ENCODE peak calls at places on chromosome 18, in eight cellular contexts. One of them, this sample, is unnamed.

GRCh38 chr18:10213526-10213925 is 240.9 kb upstream of the APCDD1 start:
- DNase-seq in GM04503: no peak
- DNase-seq in mammary epithelial cell: peak; percentile 41
- DNase-seq in aorta: no peak
- DNase-seq in hippocampal formation: peak; percentile 43
- DNase-seq in tibial artery: no peak
- DNase-seq in RKO: no peak
- DNase-seq in HEK293T: no peak
- DNase-seq in this sample: peak; percentile 21

GRCh38 chr18:75497576-75497975 is 70.1 kb upstream of the SMIM21 start:
- DNase-seq in GM04503: no peak
- DNase-seq in mammary epithelial cell: no peak
- DNase-seq in aorta: no peak
- DNase-seq in hippocampal formation: no peak
- DNase-seq in tibial artery: no peak
- DNase-seq in RKO: no peak
- DNase-seq in HEK293T: no peak
- DNase-seq in this sample: no peak

GRCh38 chr18:49645196-49645595 is 83.3 kb downstream of the LIPG start:
- DNase-seq in GM04503: no peak
- DNase-seq in mammary epithelial cell: no peak
- DNase-seq in aorta: no peak
- DNase-seq in hippocampal formation: no peak
- DNase-seq in tibial artery: no peak
- DNase-seq in RKO: no peak
- DNase-seq in HEK293T: no peak
- DNase-seq in this sample: no peak

GRCh38 chr18:3014501-3015202 is 1.7 kb upstream of the LPIN2 start:
- DNase-seq in GM04503: no peak
- DNase-seq in mammary epithelial cell: no peak
- DNase-seq in aorta: no peak
- DNase-seq in hippocampal formation: no peak
- DNase-seq in tibial artery: no peak
- DNase-seq in RKO: no peak
- DNase-seq in HEK293T: no peak
- DNase-seq in this sample: no peak

GRCh38 chr18:45049548-45050307 is 369.0 kb downstream of the SETBP1 start:
- DNase-seq in GM04503: no peak
- DNase-seq in mammary epithelial cell: no peak
- DNase-seq in aorta: no peak
- DNase-seq in hippocampal formation: no peak
- DNase-seq in tibial artery: no peak
- DNase-seq in RKO: no peak
- DNase-seq in HEK293T: no peak
- DNase-seq in this sample: peak; percentile 15

GRCh38 chr18:71643822-71644221 is 900.3 kb downstream of the CBLN2 start:
- DNase-seq in GM04503: no peak
- DNase-seq in mammary epithelial cell: no peak
- DNase-seq in aorta: no peak
- DNase-seq in hippocampal formation: no peak
- DNase-seq in tibial artery: no peak
- DNase-seq in RKO: no peak
- DNase-seq in HEK293T: no peak
- DNase-seq in this sample: no peak

GRCh38 chr18:12879840-12880531 is 4.1 kb downstream of the PTPN2 start:
- DNase-seq in GM04503: no peak
- DNase-seq in mammary epithelial cell: no peak
- DNase-seq in aorta: no peak
- DNase-seq in hippocampal formation: no peak
- DNase-seq in tibial artery: no peak
- DNase-seq in RKO: no peak
- DNase-seq in HEK293T: no peak
- DNase-seq in this sample: peak; percentile 60

GRCh38 chr18:79749251-79750191 is 48.2 kb upstream of the KCNG2 start:
- DNase-seq in GM04503: no peak
- DNase-seq in mammary epithelial cell: no peak
- DNase-seq in aorta: peak; percentile 38
- DNase-seq in hippocampal formation: peak; percentile 22
- DNase-seq in tibial artery: no peak
- DNase-seq in RKO: no peak
- DNase-seq in HEK293T: no peak
- DNase-seq in this sample: no peak

GRCh38 chr18:55290898-55291297 is 297.1 kb downstream of the TCF4 start:
- DNase-seq in GM04503: no peak
- DNase-seq in mammary epithelial cell: no peak
- DNase-seq in aorta: no peak
- DNase-seq in hippocampal formation: no peak
- DNase-seq in tibial artery: no peak
- DNase-seq in RKO: no peak
- DNase-seq in HEK293T: no peak
- DNase-seq in this sample: no peak

GRCh38 chr18:63377275-63377980 is 10.4 kb upstream of the KDSR start:
- DNase-seq in GM04503: no peak
- DNase-seq in mammary epithelial cell: no peak
- DNase-seq in aorta: no peak
- DNase-seq in hippocampal formation: no peak
- DNase-seq in tibial artery: no peak
- DNase-seq in RKO: no peak
- DNase-seq in HEK293T: no peak
- DNase-seq in this sample: no peak

GRCh38 chr18:76098728-76099514 is 396.1 kb downstream of the ZNF516 start:
- DNase-seq in GM04503: no peak
- DNase-seq in mammary epithelial cell: no peak
- DNase-seq in aorta: no peak
- DNase-seq in hippocampal formation: no peak
- DNase-seq in tibial artery: no peak
- DNase-seq in RKO: no peak
- DNase-seq in HEK293T: no peak
- DNase-seq in this sample: no peak

GRCh38 chr18:78928076-78928475 is 51.5 kb upstream of the SALL3 start:
- DNase-seq in GM04503: no peak
- DNase-seq in mammary epithelial cell: no peak
- DNase-seq in aorta: no peak
- DNase-seq in hippocampal formation: no peak
- DNase-seq in tibial artery: no peak
- DNase-seq in RKO: no peak
- DNase-seq in HEK293T: no peak
- DNase-seq in this sample: no peak

GRCh38 chr18:59386909-59387515 is 27.9 kb upstream of the LMAN1 start:
- DNase-seq in GM04503: no peak
- DNase-seq in mammary epithelial cell: no peak
- DNase-seq in aorta: no peak
- DNase-seq in hippocampal formation: peak; percentile 51
- DNase-seq in tibial artery: no peak
- DNase-seq in RKO: no peak
- DNase-seq in HEK293T: no peak
- DNase-seq in this sample: no peak

GRCh38 chr18:60279394-60279793 is 93.2 kb downstream of the MC4R start:
- DNase-seq in GM04503: no peak
- DNase-seq in mammary epithelial cell: no peak
- DNase-seq in aorta: no peak
- DNase-seq in hippocampal formation: no peak
- DNase-seq in tibial artery: no peak
- DNase-seq in RKO: no peak
- DNase-seq in HEK293T: no peak
- DNase-seq in this sample: no peak

GRCh38 chr18:58668897-58669296 is 2.4 kb upstream of the MALT1 start:
- DNase-seq in GM04503: no peak
- DNase-seq in mammary epithelial cell: peak; percentile 75
- DNase-seq in aorta: no peak
- DNase-seq in hippocampal formation: no peak
- DNase-seq in tibial artery: no peak
- DNase-seq in RKO: peak; percentile 34
- DNase-seq in HEK293T: no peak
- DNase-seq in this sample: peak; percentile 67

GRCh38 chr18:48728204-48728833 is 189.5 kb downstream of the CTIF start:
- DNase-seq in GM04503: peak; percentile 99
- DNase-seq in mammary epithelial cell: peak; percentile 87
- DNase-seq in aorta: peak; percentile 90
- DNase-seq in hippocampal formation: no peak
- DNase-seq in tibial artery: peak; percentile 62
- DNase-seq in RKO: peak; percentile 34
- DNase-seq in HEK293T: no peak
- DNase-seq in this sample: peak; percentile 84

GRCh38 chr18:24734058-24734457 is 273.6 kb downstream of the HRH4 start:
- DNase-seq in GM04503: no peak
- DNase-seq in mammary epithelial cell: peak; percentile 62
- DNase-seq in aorta: no peak
- DNase-seq in hippocampal formation: peak; percentile 5
- DNase-seq in tibial artery: no peak
- DNase-seq in RKO: peak; percentile 34
- DNase-seq in HEK293T: peak; percentile 45
- DNase-seq in this sample: peak; percentile 15

GRCh38 chr18:49041677-49042570 is 91.2 kb upstream of the SMAD7 start:
- DNase-seq in GM04503: no peak
- DNase-seq in mammary epithelial cell: peak; percentile 40
- DNase-seq in aorta: no peak
- DNase-seq in hippocampal formation: peak; percentile 1
- DNase-seq in tibial artery: peak; percentile 62
- DNase-seq in RKO: peak; percentile 3
- DNase-seq in HEK293T: no peak
- DNase-seq in this sample: peak; percentile 54

GRCh38 chr18:79405781-79406575 is 10.2 kb downstream of the NFATC1 start:
- DNase-seq in GM04503: no peak
- DNase-seq in mammary epithelial cell: no peak
- DNase-seq in aorta: peak; percentile 90
- DNase-seq in hippocampal formation: no peak
- DNase-seq in tibial artery: peak; percentile 64
- DNase-seq in RKO: no peak
- DNase-seq in HEK293T: no peak
- DNase-seq in this sample: no peak

GRCh38 chr18:40485318-40485717 is 1469.7 kb upstream of the PIK3C3 start:
- DNase-seq in GM04503: peak; percentile 35
- DNase-seq in mammary epithelial cell: peak; percentile 48
- DNase-seq in aorta: no peak
- DNase-seq in hippocampal formation: no peak
- DNase-seq in tibial artery: no peak
- DNase-seq in RKO: no peak
- DNase-seq in HEK293T: no peak
- DNase-seq in this sample: no peak

GRCh38 chr18:13219576-13219975 is 1.0 kb downstream of the LDLRAD4 start:
- DNase-seq in GM04503: no peak
- DNase-seq in mammary epithelial cell: no peak
- DNase-seq in aorta: no peak
- DNase-seq in hippocampal formation: no peak
- DNase-seq in tibial artery: no peak
- DNase-seq in RKO: no peak
- DNase-seq in HEK293T: no peak
- DNase-seq in this sample: no peak

GRCh38 chr18:23231340-23232021 is 96.2 kb downstream of the CABLES1 start:
- DNase-seq in GM04503: peak; percentile 94
- DNase-seq in mammary epithelial cell: peak; percentile 12
- DNase-seq in aorta: peak; percentile 89
- DNase-seq in hippocampal formation: no peak
- DNase-seq in tibial artery: peak; percentile 91
- DNase-seq in RKO: no peak
- DNase-seq in HEK293T: no peak
- DNase-seq in this sample: peak; percentile 67

GRCh38 chr18:67599277-67599676 is 82.8 kb upstream of the DSEL start:
- DNase-seq in GM04503: no peak
- DNase-seq in mammary epithelial cell: peak; percentile 7
- DNase-seq in aorta: no peak
- DNase-seq in hippocampal formation: no peak
- DNase-seq in tibial artery: no peak
- DNase-seq in RKO: no peak
- DNase-seq in HEK293T: no peak
- DNase-seq in this sample: peak; percentile 11

GRCh38 chr18:57794951-57795728 is 8.0 kb downstream of the ATP8B1 start:
- DNase-seq in GM04503: no peak
- DNase-seq in mammary epithelial cell: no peak
- DNase-seq in aorta: no peak
- DNase-seq in hippocampal formation: no peak
- DNase-seq in tibial artery: no peak
- DNase-seq in RKO: no peak
- DNase-seq in HEK293T: no peak
- DNase-seq in this sample: no peak

GRCh38 chr18:42534313-42534712 is 579.3 kb downstream of the PIK3C3 start:
- DNase-seq in GM04503: no peak
- DNase-seq in mammary epithelial cell: no peak
- DNase-seq in aorta: no peak
- DNase-seq in hippocampal formation: no peak
- DNase-seq in tibial artery: no peak
- DNase-seq in RKO: no peak
- DNase-seq in HEK293T: no peak
- DNase-seq in this sample: no peak

GRCh38 chr18:37525302-37525585 is 40.4 kb downstream of the CELF4 start:
- DNase-seq in GM04503: no peak
- DNase-seq in mammary epithelial cell: no peak
- DNase-seq in aorta: no peak
- DNase-seq in hippocampal formation: no peak
- DNase-seq in tibial artery: no peak
- DNase-seq in RKO: no peak
- DNase-seq in HEK293T: no peak
- DNase-seq in this sample: no peak

GRCh38 chr18:49476664-49477411 is 10.2 kb downstream of the C18orf32 start:
- DNase-seq in GM04503: no peak
- DNase-seq in mammary epithelial cell: peak; percentile 66
- DNase-seq in aorta: peak; percentile 66
- DNase-seq in hippocampal formation: no peak
- DNase-seq in tibial artery: no peak
- DNase-seq in RKO: peak; percentile 34
- DNase-seq in HEK293T: no peak
- DNase-seq in this sample: peak; percentile 91